ENCODE peak calls at places on chromosomes 5 and 9, in four cellular contexts. One of them, this sample, is unnamed.

GRCh38 chr9:5721279-5722087 is 92.6 kb downstream of the RIC1 start:
- DNase-seq in H1: no peak
- DNase-seq in HepG2: peak; percentile 91
- DNase-seq in HCT116: no peak
- DNase-seq in this sample: no peak

GRCh38 chr5:6772886-6773285 is 59.7 kb downstream of the TENT4A start:
- DNase-seq in H1: no peak
- DNase-seq in HCT116: no peak
- DNase-seq in HepG2: no peak
- DNase-seq in this sample: no peak

GRCh38 chr5:56279979-56280378 is 46.8 kb upstream of the ANKRD55 start:
- DNase-seq in HepG2: peak; percentile 80
- DNase-seq in HCT116: no peak
- DNase-seq in H1: no peak
- DNase-seq in this sample: no peak

GRCh38 chr5:171405615-171406014 is 13.8 kb upstream of the FGF18 start:
- DNase-seq in H1: no peak
- DNase-seq in HepG2: no peak
- DNase-seq in HCT116: no peak
- DNase-seq in this sample: peak; percentile 41

GRCh38 chr5:172541119-172541763 is 86.9 kb upstream of the SH3PXD2B start:
- DNase-seq in HepG2: no peak
- DNase-seq in H1: peak; percentile 39
- DNase-seq in HCT116: no peak
- DNase-seq in this sample: no peak

GRCh38 chr9:3868466-3868865 is 342.7 kb upstream of the RFX3 start:
- DNase-seq in H1: no peak
- DNase-seq in HepG2: no peak
- DNase-seq in HCT116: no peak
- DNase-seq in this sample: no peak

GRCh38 chr9:133742251-133742650 is 4.1 kb upstream of the SARDH start:
- DNase-seq in HepG2: no peak
- DNase-seq in HCT116: no peak
- DNase-seq in H1: no peak
- DNase-seq in this sample: no peak

GRCh38 chr9:134011401-134011800 is 13.9 kb upstream of the BRD3OS start:
- DNase-seq in HepG2: no peak
- DNase-seq in HCT116: no peak
- DNase-seq in H1: no peak
- DNase-seq in this sample: no peak

GRCh38 chr5:134175874-134176522 is 752 bp downstream of the SKP1 start:
- DNase-seq in HepG2: no peak
- DNase-seq in H1: no peak
- DNase-seq in HCT116: no peak
- DNase-seq in this sample: peak; percentile 7

GRCh38 chr9:123542435-123543225 is 186.6 kb downstream of the CRB2 start:
- DNase-seq in H1: no peak
- DNase-seq in HepG2: peak; percentile 7
- DNase-seq in HCT116: no peak
- DNase-seq in this sample: no peak

GRCh38 chr9:21964925-21965385 is 29.2 kb downstream of the CDKN2A start:
- DNase-seq in HCT116: no peak
- DNase-seq in H1: no peak
- DNase-seq in HepG2: no peak
- DNase-seq in this sample: no peak

GRCh38 chr9:131618071-131618479 is 72.8 kb downstream of the PRRT1B start:
- DNase-seq in HCT116: no peak
- DNase-seq in H1: no peak
- DNase-seq in HepG2: peak; percentile 78
- DNase-seq in this sample: no peak

GRCh38 chr9:21549251-21549765 is 67.2 kb upstream of the IFNE start:
- DNase-seq in H1: no peak
- DNase-seq in HCT116: no peak
- DNase-seq in HepG2: no peak
- DNase-seq in this sample: no peak

GRCh38 chr9:123072407-123072995 is 39.0 kb downstream of the GPR21 start:
- DNase-seq in HepG2: no peak
- DNase-seq in HCT116: no peak
- DNase-seq in H1: no peak
- DNase-seq in this sample: no peak

GRCh38 chr5:147017191-147017590 is 138.6 kb upstream of the PPP2R2B start:
- DNase-seq in HCT116: no peak
- DNase-seq in HepG2: no peak
- DNase-seq in H1: no peak
- DNase-seq in this sample: no peak

GRCh38 chr5:76794871-76795270 is 24.0 kb upstream of the F2RL1 start:
- DNase-seq in HCT116: no peak
- DNase-seq in H1: no peak
- DNase-seq in HepG2: no peak
- DNase-seq in this sample: no peak

GRCh38 chr5:134437340-134438267 is 25.9 kb upstream of the CDKN2AIPNL start:
- DNase-seq in HCT116: no peak
- DNase-seq in H1: no peak
- DNase-seq in HepG2: no peak
- DNase-seq in this sample: no peak

GRCh38 chr5:107469485-107469884 is 201.3 kb downstream of the EFNA5 start:
- DNase-seq in HepG2: no peak
- DNase-seq in H1: no peak
- DNase-seq in HCT116: peak; percentile 50
- DNase-seq in this sample: peak; percentile 29

GRCh38 chr9:16475257-16475656 is 395.2 kb downstream of the BNC2 start:
- DNase-seq in HepG2: no peak
- DNase-seq in H1: no peak
- DNase-seq in HCT116: no peak
- DNase-seq in this sample: no peak

GRCh38 chr5:178547052-178547666 is 43.0 kb downstream of the COL23A1 start:
- DNase-seq in H1: no peak
- DNase-seq in HCT116: no peak
- DNase-seq in HepG2: no peak
- DNase-seq in this sample: no peak

GRCh38 chr9:136978073-136978864 is 965 bp downstream of the PTGDS start:
- DNase-seq in HepG2: no peak
- DNase-seq in HCT116: no peak
- DNase-seq in H1: peak; percentile 98
- DNase-seq in this sample: peak; percentile 94

GRCh38 chr5:175814676-175815075 is 56.7 kb upstream of the CPLX2 start:
- DNase-seq in HepG2: no peak
- DNase-seq in H1: no peak
- DNase-seq in HCT116: peak; percentile 64
- DNase-seq in this sample: no peak

GRCh38 chr9:133640580-133641395 is 4.6 kb downstream of the DBH start:
- DNase-seq in HepG2: no peak
- DNase-seq in H1: no peak
- DNase-seq in HCT116: no peak
- DNase-seq in this sample: no peak

GRCh38 chr9:37383876-37384715 is 38.4 kb upstream of the GRHPR start:
- DNase-seq in HepG2: no peak
- DNase-seq in H1: no peak
- DNase-seq in HCT116: no peak
- DNase-seq in this sample: no peak

GRCh38 chr9:133276001-133276884 is 1.2 kb upstream of the ABO start:
- DNase-seq in H1: no peak
- DNase-seq in HepG2: no peak
- DNase-seq in HCT116: no peak
- DNase-seq in this sample: no peak

GRCh38 chr5:173597304-173597703 is 19.1 kb downstream of the BOD1 start:
- DNase-seq in HCT116: no peak
- DNase-seq in H1: no peak
- DNase-seq in HepG2: no peak
- DNase-seq in this sample: no peak

GRCh38 chr5:72121052-72121451 is 13.8 kb downstream of the MAP1B start:
- DNase-seq in H1: no peak
- DNase-seq in HCT116: no peak
- DNase-seq in HepG2: no peak
- DNase-seq in this sample: no peak

GRCh38 chr9:3855601-3856328 is 330.0 kb upstream of the RFX3 start:
- DNase-seq in HCT116: no peak
- DNase-seq in H1: no peak
- DNase-seq in HepG2: no peak
- DNase-seq in this sample: no peak

GRCh38 chr5:84362061-84362720 is 22.5 kb downstream of the EDIL3 start:
- DNase-seq in HCT116: no peak
- DNase-seq in HepG2: no peak
- DNase-seq in H1: no peak
- DNase-seq in this sample: no peak

GRCh38 chr9:93288891-93289883 is 105.2 kb downstream of the WNK2 start:
- DNase-seq in HepG2: peak; percentile 79
- DNase-seq in HCT116: no peak
- DNase-seq in H1: peak; percentile 47
- DNase-seq in this sample: no peak

GRCh38 chr9:135703726-135704125 is 1.7 kb downstream of the KCNT1 start:
- DNase-seq in H1: peak; percentile 68
- DNase-seq in HCT116: no peak
- DNase-seq in HepG2: no peak
- DNase-seq in this sample: no peak

GRCh38 chr5:29744618-29745017 is 1448.9 kb upstream of the CDH6 start:
- DNase-seq in HepG2: no peak
- DNase-seq in HCT116: no peak
- DNase-seq in H1: no peak
- DNase-seq in this sample: no peak

GRCh38 chr9:6383551-6384225 is 29.3 kb upstream of the UHRF2 start:
- DNase-seq in H1: no peak
- DNase-seq in HCT116: no peak
- DNase-seq in HepG2: no peak
- DNase-seq in this sample: no peak

GRCh38 chr5:112757468-112758208 is 20.0 kb downstream of the APC start:
- DNase-seq in HepG2: peak; percentile 61
- DNase-seq in H1: no peak
- DNase-seq in HCT116: peak; percentile 48
- DNase-seq in this sample: peak; percentile 78

GRCh38 chr5:110752953-110753352 is 14.1 kb downstream of the SLC25A46 start:
- DNase-seq in HepG2: no peak
- DNase-seq in H1: no peak
- DNase-seq in HCT116: no peak
- DNase-seq in this sample: no peak

GRCh38 chr5:28414619-28415018 is 1376.2 kb upstream of the CDH9 start:
- DNase-seq in H1: no peak
- DNase-seq in HCT116: no peak
- DNase-seq in HepG2: no peak
- DNase-seq in this sample: no peak

DNA sequence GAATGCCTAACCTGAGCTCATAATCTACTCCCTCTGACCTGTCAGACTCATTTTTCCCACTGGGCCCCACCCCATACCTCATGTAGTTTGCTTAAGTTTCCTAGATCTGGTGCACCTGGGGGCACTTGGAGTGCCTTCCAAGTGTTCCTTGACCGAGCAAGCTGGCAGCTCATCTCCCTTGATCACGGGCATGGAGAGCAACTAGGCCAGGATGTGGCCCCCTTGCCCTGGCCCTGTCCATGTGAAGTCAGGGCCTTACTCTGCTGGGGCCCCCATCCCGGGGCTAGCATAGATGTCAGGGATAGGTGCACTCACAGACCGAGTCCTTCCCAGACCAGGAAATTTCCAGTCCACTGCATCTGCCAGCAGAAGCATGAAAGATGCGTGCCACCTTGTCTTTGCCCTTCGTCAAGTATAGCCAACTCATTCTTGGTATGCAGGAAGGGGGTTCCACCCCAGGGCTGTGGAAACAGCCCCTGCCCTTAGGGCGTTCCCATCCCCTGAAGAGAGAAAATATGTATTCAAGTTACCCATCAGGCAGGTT is 41.9 kb downstream of the SLC22A5 start:
- DNase-seq in H1: no peak
- DNase-seq in HCT116: no peak
- DNase-seq in HepG2: no peak
- DNase-seq in this sample: no peak
- TF ChIP-seq JUND in H1: no peak
- TF ChIP-seq JUND in HCT116: no peak
- TF ChIP-seq JUND in HepG2: no peak
- TF ChIP-seq JUND in this sample: no peak

GRCh38 chr5:86572825-86573224 is 44.9 kb upstream of the COX7C start:
- DNase-seq in H1: no peak
- DNase-seq in HCT116: no peak
- DNase-seq in HepG2: no peak
- DNase-seq in this sample: no peak

GRCh38 chr5:86565197-86565789 is 52.4 kb upstream of the COX7C start:
- DNase-seq in H1: no peak
- DNase-seq in HCT116: no peak
- DNase-seq in HepG2: peak; percentile 9
- DNase-seq in this sample: no peak

DNA sequence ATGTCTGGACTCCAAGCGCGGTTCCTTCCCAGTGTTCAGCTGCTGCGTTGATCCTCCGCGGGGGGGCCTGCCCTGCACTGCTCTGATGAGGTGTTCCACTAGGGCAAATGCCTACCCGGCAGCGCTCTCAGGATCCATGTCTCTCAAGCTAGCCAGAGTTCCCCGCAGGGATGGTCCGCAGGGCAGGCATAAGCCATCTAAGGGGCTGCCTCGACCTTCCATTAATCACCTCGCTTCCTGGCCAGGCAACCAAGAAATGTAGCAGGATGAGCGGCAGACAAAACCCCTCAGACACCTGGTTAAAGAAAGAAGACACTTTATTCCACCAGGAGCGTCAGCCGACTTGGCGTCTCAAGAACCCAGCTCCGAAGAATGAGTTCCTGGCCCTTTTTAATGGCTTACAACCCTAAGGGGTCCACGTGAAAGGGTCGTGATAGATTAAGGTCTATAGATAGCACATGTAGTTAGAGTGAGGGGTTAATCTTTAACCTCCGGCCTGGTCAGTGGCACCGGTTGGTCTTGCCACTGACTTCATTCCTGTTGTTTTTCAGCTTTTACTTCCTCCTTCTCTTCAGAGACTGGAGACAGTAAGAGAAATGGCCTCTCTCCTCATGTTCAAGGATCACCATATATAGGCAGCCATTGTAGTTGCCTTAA is 47.2 kb upstream of the COX7C start:
- DNase-seq in H1: no peak
- DNase-seq in HepG2: peak; percentile 2
- DNase-seq in HCT116: no peak
- DNase-seq in this sample: no peak
- TF ChIP-seq JUND in H1: no peak
- TF ChIP-seq JUND in HepG2: no peak
- TF ChIP-seq JUND in HCT116: no peak
- TF ChIP-seq JUND in this sample: no peak

GRCh38 chr5:153860482-153860881 is 178.2 kb downstream of the FAM114A2 start:
- DNase-seq in HepG2: no peak
- DNase-seq in H1: no peak
- DNase-seq in HCT116: no peak
- DNase-seq in this sample: no peak
- TF ChIP-seq JUND in HepG2: no peak
- TF ChIP-seq JUND in H1: no peak
- TF ChIP-seq JUND in HCT116: no peak
- TF ChIP-seq JUND in this sample: no peak

DNA sequence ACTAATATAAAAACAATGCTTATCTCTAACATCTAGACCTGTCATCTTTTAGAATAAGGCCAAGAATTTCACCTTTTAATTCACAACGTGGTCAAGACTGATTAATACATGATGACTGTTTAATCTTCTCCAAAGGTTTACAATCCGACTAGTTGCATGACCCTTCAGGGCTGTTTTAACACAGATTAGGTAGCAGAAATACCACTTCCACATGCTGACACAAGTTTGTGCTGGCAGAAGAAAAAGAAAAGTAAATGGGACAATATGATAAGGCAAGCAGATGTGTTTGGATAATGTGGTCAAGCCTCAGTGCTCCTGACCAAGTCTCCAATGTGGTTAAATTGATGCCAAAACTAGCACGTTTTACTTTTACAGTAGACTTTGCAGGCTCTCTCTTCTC is 31.1 kb downstream of the SEMA6A start:
- DNase-seq in HepG2: no peak
- DNase-seq in HCT116: no peak
- DNase-seq in H1: no peak
- DNase-seq in this sample: no peak
- TF ChIP-seq JUND in HepG2: no peak
- TF ChIP-seq JUND in HCT116: no peak
- TF ChIP-seq JUND in H1: no peak
- TF ChIP-seq JUND in this sample: no peak